ENCODE peak calls at places on chromosomes 3 and 15, in six cellular contexts. J, K, Y, L, I and Z are unnamed samples.

GRCh38 chr3:45273681-45274515 is 47.8 kb upstream of the TMEM158 start:
- DNase-seq in Y (no peak), I (peak), J (no peak), K (no peak), L (no peak), Z (peak)

GRCh38 chr3:30504939-30505338 is 101.5 kb upstream of the TGFBR2 start:
- DNase-seq in L (no peak), Y (no peak), J (no peak), I (no peak), K (no peak), Z (no peak)

GRCh38 chr3:177286034-177286433 is 88.8 kb upstream of the TBL1XR1 start:
- DNase-seq in J (no peak), L (no peak), K (peak), Y (no peak), I (no peak), Z (no peak)

GRCh38 chr3:184372911-184373310 is 5.1 kb downstream of the THPO start:
- DNase-seq in L (no peak), J (no peak), K (no peak), Y (no peak), I (no peak), Z (no peak)

GRCh38 chr3:37861540-37862051 is at the start of gene CTDSPL:
- DNase-seq in J (peak), I (peak), K (peak), Y (no peak), L (peak), Z (no peak)

GRCh38 chr3:121660356-121661171 is at the start of gene HCLS1:
- DNase-seq in I (no peak), Y (no peak), L (peak), J (peak), K (peak), Z (peak)

GRCh38 chr3:32899265-32899664 is 52.2 kb upstream of the CCR4 start:
- DNase-seq in K (no peak), L (no peak), I (no peak), Y (no peak), J (no peak), Z (no peak)

GRCh38 chr3:116896116-116896515 is 186.5 kb downstream of the TUSC7 start:
- DNase-seq in L (no peak), K (no peak), I (no peak), J (no peak), Y (no peak), Z (peak)

GRCh38 chr3:71130516-71131384 is 452.8 kb downstream of the FOXP1 start:
- DNase-seq in J (peak), K (peak), Y (no peak), L (peak), I (peak), Z (peak)

GRCh38 chr15:101204744-101205535 is 46.9 kb downstream of the CHSY1 start:
- DNase-seq in K (no peak), I (no peak), L (no peak), J (peak), Y (no peak), Z (no peak)

GRCh38 chr3:177498037-177498857 is 301.0 kb upstream of the TBL1XR1 start:
- DNase-seq in K (peak), L (no peak), J (peak), I (no peak), Y (no peak), Z (no peak)

GRCh38 chr3:52495777-52496602 is 852 bp downstream of the STAB1 start:
- DNase-seq in I (peak), Y (no peak), K (no peak), L (no peak), J (peak), Z (no peak)